ENCODE peak calls at places on chromosomes 5 and 9, in ten cellular contexts. E is stomach, A is heart left ventricle, T is neural crest cell, J is retinal pigment epithelial cell, N is MCF 10A, S is AG04450, X is cardiac fibroblast, Z is IMR-90, C is NB4. U is an unnamed sample.

GRCh38 chr9:2317591-2317990 is 302.4 kb downstream of the SMARCA2 start:
- DNase-seq in E (no peak), A (no peak), T (no peak), J (no peak), N (no peak), S (no peak), X (no peak), Z (no peak), C (no peak), U (no peak)

GRCh38 chr5:156500755-156501154 is 173.8 kb downstream of the SGCD start:
- DNase-seq in E (no peak), A (no peak), T (no peak), J (no peak), N (no peak), S (no peak), X (no peak), Z (no peak), C (no peak), U (no peak)

GRCh38 chr5:60526336-60526875 is 173.6 kb downstream of the DEPDC1B start:
- DNase-seq in E (no peak), A (no peak), T (no peak), J (no peak), N (no peak), S (no peak), X (no peak), Z (no peak), C (no peak), U (no peak)

GRCh38 chr9:127980056-127980705 is 608 bp downstream of the EEIG1 start:
- DNase-seq in E (peak), A (no peak), T (peak), J (no peak), N (peak), S (no peak), X (no peak), Z (no peak), C (peak), U (no peak)

GRCh38 chr5:111551569-111552275 is 39.4 kb upstream of the STARD4 start:
- DNase-seq in E (no peak), A (no peak), T (no peak), J (no peak), N (no peak), S (no peak), X (peak), Z (no peak), C (no peak), U (no peak)

GRCh38 chr5:159750226-159750625 is 166.1 kb upstream of the ADRA1B start:
- DNase-seq in E (no peak), A (no peak), T (no peak), J (no peak), N (no peak), S (no peak), X (no peak), Z (no peak), C (no peak), U (no peak)

GRCh38 chr9:134158242-134158641 is 6.1 kb downstream of the RNU6ATAC start:
- DNase-seq in E (no peak), A (no peak), T (no peak), J (no peak), N (no peak), S (no peak), X (no peak), Z (no peak), C (no peak), U (no peak)

GRCh38 chr5:66498791-66499207 is 97.4 kb upstream of the MAST4 start:
- DNase-seq in E (no peak), A (peak), T (no peak), J (no peak), N (peak), S (no peak), X (peak), Z (no peak), C (peak), U (no peak)

GRCh38 chr5:16886366-16886736 is 49.7 kb downstream of the MYO10 start:
- DNase-seq in E (no peak), A (no peak), T (no peak), J (no peak), N (peak), S (peak), X (peak), Z (peak), C (no peak), U (peak)

GRCh38 chr5:78291687-78292086 is 2.8 kb downstream of the AP3B1 start:
- DNase-seq in E (no peak), A (no peak), T (no peak), J (no peak), N (no peak), S (no peak), X (peak), Z (no peak), C (no peak), U (no peak)

GRCh38 chr5:35476046-35476445 is 141.6 kb upstream of the SPEF2 start:
- DNase-seq in E (no peak), A (no peak), T (no peak), J (no peak), N (no peak), S (no peak), X (no peak), Z (no peak), C (peak), U (no peak)

GRCh38 chr5:177361418-177362101 is 3.8 kb downstream of the RGS14 start:
- DNase-seq in E (no peak), A (no peak), T (no peak), J (no peak), N (no peak), S (no peak), X (no peak), Z (no peak), C (peak), U (no peak)

GRCh38 chr5:151733727-151734408 is 24.6 kb downstream of the ATOX1 start:
- DNase-seq in E (no peak), A (no peak), T (no peak), J (no peak), N (no peak), S (no peak), X (peak), Z (peak), C (no peak), U (peak)
- TF ChIP-seq CTCF in E (no peak), A (no peak), T (no peak), J (no peak), N (no peak), S (no peak), X (no peak), Z (no peak), C (no peak), U (no peak)

DNA sequence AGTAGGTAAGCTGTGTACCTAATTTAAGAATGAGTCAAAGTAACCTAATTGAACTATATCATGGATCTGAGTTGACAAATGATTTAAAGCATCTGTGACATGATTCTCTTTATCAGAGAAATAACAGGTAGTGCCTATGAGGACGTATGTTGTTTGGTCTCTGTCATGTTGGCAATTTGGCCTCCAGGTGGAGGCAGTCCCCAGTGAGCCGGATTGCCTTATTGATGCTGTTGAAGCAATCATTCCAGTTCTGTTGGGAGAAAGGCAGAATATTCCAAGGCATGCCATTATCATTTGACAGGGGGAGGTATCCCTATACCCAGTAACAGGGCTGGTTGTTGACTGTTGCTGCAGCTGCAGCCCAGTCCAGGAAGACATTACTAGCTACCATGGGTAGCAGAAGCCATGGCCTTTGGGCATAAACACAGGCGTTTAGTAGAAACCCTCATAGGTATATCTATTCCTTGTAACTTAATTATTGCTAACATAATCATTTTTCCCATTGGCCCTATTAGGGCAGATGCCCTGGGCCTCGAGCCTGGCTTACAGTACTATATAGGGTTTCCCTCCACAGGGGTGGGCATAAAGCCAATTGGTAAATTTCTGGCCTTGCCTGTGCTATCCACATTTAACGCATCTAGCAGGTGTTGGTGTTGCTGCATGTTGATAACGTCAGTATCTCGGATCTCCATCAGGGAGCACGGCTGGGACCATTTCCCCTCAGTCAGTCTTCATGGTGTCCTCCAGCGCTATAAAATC is 12.2 kb upstream of the SLC22A4 start:
- DNase-seq in E (no peak), A (no peak), T (no peak), J (no peak), N (peak), S (no peak), X (no peak), Z (no peak), C (no peak), U (no peak)
- TF ChIP-seq CTCF in E (no peak), A (no peak), T (no peak), J (no peak), N (peak), S (no peak), X (no peak), Z (no peak), C (no peak), U (peak)

GRCh38 chr5:100970646-100971045 is 67.6 kb upstream of the ST8SIA4 start:
- DNase-seq in E (no peak), A (no peak), T (no peak), J (no peak), N (no peak), S (no peak), X (no peak), Z (no peak), C (no peak), U (no peak)
- TF ChIP-seq CTCF in E (no peak), A (no peak), T (no peak), J (no peak), N (no peak), S (no peak), X (no peak), Z (no peak), C (no peak), U (no peak)

GRCh38 chr5:32522429-32523143 is 62.8 kb upstream of the SUB1 start:
- DNase-seq in E (no peak), A (no peak), T (no peak), J (no peak), N (peak), S (no peak), X (peak), Z (peak), C (peak), U (peak)

GRCh38 chr5:32520995-32521394 is 64.4 kb upstream of the SUB1 start:
- DNase-seq in E (no peak), A (no peak), T (no peak), J (no peak), N (no peak), S (no peak), X (no peak), Z (peak), C (no peak), U (no peak)

GRCh38 chr5:32526815-32527214 is 58.5 kb upstream of the SUB1 start:
- DNase-seq in E (no peak), A (no peak), T (no peak), J (no peak), N (no peak), S (no peak), X (no peak), Z (no peak), C (no peak), U (no peak)

GRCh38 chr5:32520326-32520725 is 65.0 kb upstream of the SUB1 start:
- DNase-seq in E (no peak), A (no peak), T (no peak), J (no peak), N (no peak), S (no peak), X (no peak), Z (peak), C (no peak), U (no peak)

GRCh38 chr5:32523625-32524024 is 61.7 kb upstream of the SUB1 start:
- DNase-seq in E (no peak), A (no peak), T (no peak), J (no peak), N (no peak), S (no peak), X (no peak), Z (no peak), C (peak), U (no peak)
- TF ChIP-seq CTCF in E (no peak), A (no peak), T (no peak), J (peak), N (no peak), S (no peak), X (no peak), Z (no peak), C (peak), U (peak)

GRCh38 chr5:9774472-9775079 is 144.4 kb upstream of the TAS2R1 start:
- DNase-seq in E (no peak), A (no peak), T (no peak), J (peak), N (peak), S (peak), X (peak), Z (peak), C (no peak), U (peak)
- TF ChIP-seq CTCF in E (no peak), A (no peak), T (no peak), J (peak), N (no peak), S (peak), X (peak), Z (peak), C (no peak), U (peak)

DNA sequence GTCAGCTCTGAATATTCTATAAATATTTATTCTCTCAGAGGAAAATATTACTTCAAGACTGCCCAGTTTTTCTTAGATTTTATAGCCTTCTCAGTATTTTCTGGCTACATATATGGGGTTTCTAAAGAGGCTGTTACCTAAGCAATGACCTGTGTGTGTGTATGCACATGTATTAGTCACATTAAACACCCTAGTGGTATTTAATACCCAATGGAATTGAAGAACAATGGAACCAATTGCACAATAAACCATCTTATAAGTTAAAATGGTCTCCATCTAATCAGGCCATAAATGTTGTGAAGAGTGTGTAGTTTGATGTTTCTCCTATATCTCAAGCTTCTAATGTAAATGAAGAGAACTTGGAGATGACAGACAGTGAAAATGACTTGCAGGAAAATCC is 450.0 kb downstream of the SPATA31D1 start:
- DNase-seq in E (no peak), A (no peak), T (no peak), J (no peak), N (no peak), S (no peak), X (no peak), Z (no peak), C (no peak), U (no peak)
- TF ChIP-seq CTCF in E (no peak), A (no peak), T (no peak), J (no peak), N (no peak), S (no peak), X (no peak), Z (no peak), C (no peak), U (no peak)

U was measured in HFFc6.